ENCODE peak calls at places on chromosomes 5 and 9, in six cellular contexts. One of them, this sample, is unnamed.

GRCh38 chr5:52838306-52839015 is 50.7 kb downstream of the ITGA1 start:
- DNase-seq in Peyer's patch: no peak
- DNase-seq in ovary: no peak
- DNase-seq in BE2C: no peak
- DNase-seq in tibial nerve: no peak
- DNase-seq in esophagus squamous epithelium: no peak
- DNase-seq in this sample: no peak

GRCh38 chr9:134422301-134422700 is 96.0 kb downstream of the RXRA start:
- DNase-seq in Peyer's patch: peak
- DNase-seq in esophagus squamous epithelium: no peak
- DNase-seq in ovary: peak
- DNase-seq in BE2C: no peak
- DNase-seq in tibial nerve: no peak
- DNase-seq in this sample: no peak

GRCh38 chr5:8686707-8687106 is 817.8 kb downstream of the MTRR start:
- DNase-seq in BE2C: no peak
- DNase-seq in ovary: no peak
- DNase-seq in Peyer's patch: no peak
- DNase-seq in esophagus squamous epithelium: no peak
- DNase-seq in tibial nerve: no peak
- DNase-seq in this sample: no peak

GRCh38 chr9:37617837-37618236 is 25.4 kb upstream of the TOMM5 start:
- DNase-seq in Peyer's patch: no peak
- DNase-seq in ovary: no peak
- DNase-seq in tibial nerve: no peak
- DNase-seq in esophagus squamous epithelium: no peak
- DNase-seq in BE2C: no peak
- DNase-seq in this sample: no peak

GRCh38 chr5:113025596-113025995 is 49.0 kb downstream of the DCP2 start:
- DNase-seq in BE2C: no peak
- DNase-seq in tibial nerve: no peak
- DNase-seq in Peyer's patch: no peak
- DNase-seq in ovary: no peak
- DNase-seq in esophagus squamous epithelium: no peak
- DNase-seq in this sample: no peak

GRCh38 chr9:93354451-93354850 is 97.0 kb upstream of the FAM120A start:
- DNase-seq in Peyer's patch: no peak
- DNase-seq in ovary: no peak
- DNase-seq in BE2C: no peak
- DNase-seq in esophagus squamous epithelium: no peak
- DNase-seq in tibial nerve: no peak
- DNase-seq in this sample: no peak

GRCh38 chr5:140108093-140109049 is 5.5 kb upstream of the PURA start:
- DNase-seq in BE2C: peak
- DNase-seq in Peyer's patch: peak
- DNase-seq in ovary: peak
- DNase-seq in esophagus squamous epithelium: no peak
- DNase-seq in tibial nerve: no peak
- DNase-seq in this sample: no peak

GRCh38 chr9:137311971-137312851 is 10.1 kb upstream of the NRARP start:
- DNase-seq in tibial nerve: no peak
- DNase-seq in BE2C: no peak
- DNase-seq in ovary: no peak
- DNase-seq in esophagus squamous epithelium: no peak
- DNase-seq in Peyer's patch: peak
- DNase-seq in this sample: no peak

GRCh38 chr5:956941-957729 is 51.5 kb upstream of the NKD2 start:
- DNase-seq in tibial nerve: no peak
- DNase-seq in ovary: no peak
- DNase-seq in esophagus squamous epithelium: no peak
- DNase-seq in BE2C: no peak
- DNase-seq in Peyer's patch: peak
- DNase-seq in this sample: peak

GRCh38 chr5:145161384-145161783 is 673.8 kb downstream of the PRELID2 start:
- DNase-seq in ovary: no peak
- DNase-seq in BE2C: no peak
- DNase-seq in Peyer's patch: no peak
- DNase-seq in esophagus squamous epithelium: no peak
- DNase-seq in tibial nerve: no peak
- DNase-seq in this sample: no peak

GRCh38 chr5:145160679-145161078 is 674.5 kb downstream of the PRELID2 start:
- DNase-seq in ovary: no peak
- DNase-seq in tibial nerve: no peak
- DNase-seq in BE2C: no peak
- DNase-seq in Peyer's patch: no peak
- DNase-seq in esophagus squamous epithelium: no peak
- DNase-seq in this sample: no peak

GRCh38 chr5:145162641-145163040 is 672.5 kb downstream of the PRELID2 start:
- DNase-seq in Peyer's patch: no peak
- DNase-seq in tibial nerve: no peak
- DNase-seq in BE2C: no peak
- DNase-seq in ovary: no peak
- DNase-seq in esophagus squamous epithelium: no peak
- DNase-seq in this sample: no peak

GRCh38 chr5:145157841-145158240 is 677.3 kb downstream of the PRELID2 start:
- DNase-seq in tibial nerve: no peak
- DNase-seq in BE2C: no peak
- DNase-seq in Peyer's patch: no peak
- DNase-seq in ovary: no peak
- DNase-seq in esophagus squamous epithelium: no peak
- DNase-seq in this sample: no peak

GRCh38 chr5:145158654-145159199 is 676.4 kb downstream of the PRELID2 start:
- DNase-seq in tibial nerve: no peak
- DNase-seq in ovary: no peak
- DNase-seq in BE2C: no peak
- DNase-seq in Peyer's patch: no peak
- DNase-seq in esophagus squamous epithelium: no peak
- DNase-seq in this sample: no peak
- H3K4me3 ChIP-seq in tibial nerve: no peak
- H3K4me3 ChIP-seq in ovary: no peak
- H3K4me3 ChIP-seq in BE2C: no peak
- H3K4me3 ChIP-seq in Peyer's patch: no peak
- H3K4me3 ChIP-seq in esophagus squamous epithelium: no peak
- H3K4me3 ChIP-seq in this sample: no peak

DNA sequence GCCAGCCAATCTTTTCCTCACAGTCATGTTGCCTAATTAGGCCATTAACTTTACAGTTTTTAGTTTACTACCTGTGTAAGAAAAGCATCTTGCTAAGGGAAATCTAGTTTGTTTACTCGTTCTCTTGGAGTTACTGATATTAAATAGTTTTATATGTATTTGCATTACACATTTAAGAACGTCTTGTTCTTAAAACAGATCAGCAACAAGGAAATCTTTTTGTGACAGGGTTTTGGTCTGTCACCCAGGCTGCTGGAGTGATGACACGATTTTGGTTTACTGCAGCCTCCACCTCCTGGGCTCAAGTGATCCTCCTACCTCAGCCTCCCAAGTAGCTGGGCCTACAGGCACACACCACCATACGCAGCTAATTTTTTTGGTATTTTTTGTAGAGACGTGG is 29.2 kb upstream of the MSH3 start:
- DNase-seq in esophagus squamous epithelium: no peak
- DNase-seq in BE2C: no peak
- DNase-seq in ovary: no peak
- DNase-seq in tibial nerve: no peak
- DNase-seq in Peyer's patch: no peak
- DNase-seq in this sample: no peak
- H3K4me3 ChIP-seq in esophagus squamous epithelium: no peak
- H3K4me3 ChIP-seq in BE2C: no peak
- H3K4me3 ChIP-seq in ovary: no peak
- H3K4me3 ChIP-seq in tibial nerve: no peak
- H3K4me3 ChIP-seq in Peyer's patch: no peak
- H3K4me3 ChIP-seq in this sample: no peak

GRCh38 chr5:160159991-160160826 is 41.0 kb upstream of the PWWP2A start:
- DNase-seq in tibial nerve: no peak
- DNase-seq in esophagus squamous epithelium: no peak
- DNase-seq in ovary: no peak
- DNase-seq in BE2C: no peak
- DNase-seq in Peyer's patch: no peak
- DNase-seq in this sample: no peak
- H3K4me3 ChIP-seq in tibial nerve: no peak
- H3K4me3 ChIP-seq in esophagus squamous epithelium: no peak
- H3K4me3 ChIP-seq in ovary: no peak
- H3K4me3 ChIP-seq in BE2C: no peak
- H3K4me3 ChIP-seq in Peyer's patch: no peak
- H3K4me3 ChIP-seq in this sample: no peak

GRCh38 chr5:14438195-14438606 is 143.4 kb upstream of the OTULINL start:
- DNase-seq in Peyer's patch: no peak
- DNase-seq in esophagus squamous epithelium: no peak
- DNase-seq in ovary: no peak
- DNase-seq in tibial nerve: no peak
- DNase-seq in BE2C: no peak
- DNase-seq in this sample: no peak

GRCh38 chr5:14440598-14441401 is 140.8 kb upstream of the OTULINL start:
- DNase-seq in BE2C: peak
- DNase-seq in ovary: peak
- DNase-seq in Peyer's patch: no peak
- DNase-seq in tibial nerve: peak
- DNase-seq in esophagus squamous epithelium: no peak
- DNase-seq in this sample: no peak

GRCh38 chr5:14440223-14440597 is 141.4 kb upstream of the OTULINL start:
- DNase-seq in esophagus squamous epithelium: no peak
- DNase-seq in BE2C: no peak
- DNase-seq in ovary: no peak
- DNase-seq in tibial nerve: no peak
- DNase-seq in Peyer's patch: no peak
- DNase-seq in this sample: no peak

GRCh38 chr5:14436801-14437542 is 144.6 kb upstream of the OTULINL start:
- DNase-seq in tibial nerve: no peak
- DNase-seq in Peyer's patch: no peak
- DNase-seq in BE2C: no peak
- DNase-seq in ovary: no peak
- DNase-seq in esophagus squamous epithelium: no peak
- DNase-seq in this sample: no peak

GRCh38 chr5:14439087-14439841 is 142.3 kb upstream of the OTULINL start:
- DNase-seq in BE2C: no peak
- DNase-seq in esophagus squamous epithelium: no peak
- DNase-seq in Peyer's patch: no peak
- DNase-seq in ovary: no peak
- DNase-seq in tibial nerve: no peak
- DNase-seq in this sample: no peak
- H3K4me3 ChIP-seq in BE2C: no peak
- H3K4me3 ChIP-seq in esophagus squamous epithelium: no peak
- H3K4me3 ChIP-seq in Peyer's patch: no peak
- H3K4me3 ChIP-seq in ovary: no peak
- H3K4me3 ChIP-seq in tibial nerve: peak
- H3K4me3 ChIP-seq in this sample: no peak

GRCh38 chr9:6443661-6444060 is 30.7 kb downstream of the UHRF2 start:
- DNase-seq in Peyer's patch: no peak
- DNase-seq in esophagus squamous epithelium: no peak
- DNase-seq in BE2C: no peak
- DNase-seq in tibial nerve: no peak
- DNase-seq in ovary: no peak
- DNase-seq in this sample: no peak
- H3K4me3 ChIP-seq in Peyer's patch: no peak
- H3K4me3 ChIP-seq in esophagus squamous epithelium: no peak
- H3K4me3 ChIP-seq in BE2C: no peak
- H3K4me3 ChIP-seq in tibial nerve: no peak
- H3K4me3 ChIP-seq in ovary: no peak
- H3K4me3 ChIP-seq in this sample: no peak

GRCh38 chr5:150644058-150644457 is 3.6 kb downstream of the SYNPO start:
- DNase-seq in BE2C: no peak
- DNase-seq in esophagus squamous epithelium: no peak
- DNase-seq in tibial nerve: no peak
- DNase-seq in ovary: no peak
- DNase-seq in Peyer's patch: peak
- DNase-seq in this sample: no peak

GRCh38 chr5:150641006-150641570 is 628 bp downstream of the SYNPO start:
- DNase-seq in tibial nerve: peak
- DNase-seq in ovary: peak
- DNase-seq in BE2C: peak
- DNase-seq in esophagus squamous epithelium: no peak
- DNase-seq in Peyer's patch: no peak
- DNase-seq in this sample: no peak

GRCh38 chr5:150641826-150642566 is 1.5 kb downstream of the SYNPO start:
- DNase-seq in Peyer's patch: no peak
- DNase-seq in esophagus squamous epithelium: no peak
- DNase-seq in tibial nerve: no peak
- DNase-seq in BE2C: no peak
- DNase-seq in ovary: no peak
- DNase-seq in this sample: no peak

GRCh38 chr5:150642991-150643710 is 2.7 kb downstream of the SYNPO start:
- DNase-seq in esophagus squamous epithelium: no peak
- DNase-seq in BE2C: no peak
- DNase-seq in Peyer's patch: no peak
- DNase-seq in tibial nerve: no peak
- DNase-seq in ovary: no peak
- DNase-seq in this sample: no peak

DNA sequence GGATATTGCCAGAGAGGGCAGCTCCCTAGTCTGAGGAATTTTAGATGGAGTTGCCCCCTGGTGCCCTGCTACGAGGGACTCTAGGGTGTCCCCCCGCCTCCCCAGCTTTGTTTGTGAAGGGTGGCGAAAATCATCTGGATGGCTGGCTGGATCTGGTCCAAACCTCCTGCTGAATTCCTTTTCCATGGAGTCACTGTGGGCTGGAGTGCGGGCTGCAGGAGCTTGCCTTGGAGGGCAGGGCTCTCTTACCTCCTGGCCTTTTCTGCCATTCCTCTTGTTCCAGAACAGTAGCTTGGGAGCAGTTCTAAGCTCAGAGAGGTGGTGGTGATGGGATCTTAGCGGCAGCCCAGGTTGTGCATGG is 2.1 kb downstream of the SYNPO start:
- DNase-seq in ovary: peak
- DNase-seq in esophagus squamous epithelium: no peak
- DNase-seq in BE2C: peak
- DNase-seq in Peyer's patch: no peak
- DNase-seq in tibial nerve: peak
- DNase-seq in this sample: no peak
- H3K4me3 ChIP-seq in ovary: no peak
- H3K4me3 ChIP-seq in esophagus squamous epithelium: no peak
- H3K4me3 ChIP-seq in BE2C: no peak
- H3K4me3 ChIP-seq in Peyer's patch: no peak
- H3K4me3 ChIP-seq in tibial nerve: peak
- H3K4me3 ChIP-seq in this sample: no peak

DNA sequence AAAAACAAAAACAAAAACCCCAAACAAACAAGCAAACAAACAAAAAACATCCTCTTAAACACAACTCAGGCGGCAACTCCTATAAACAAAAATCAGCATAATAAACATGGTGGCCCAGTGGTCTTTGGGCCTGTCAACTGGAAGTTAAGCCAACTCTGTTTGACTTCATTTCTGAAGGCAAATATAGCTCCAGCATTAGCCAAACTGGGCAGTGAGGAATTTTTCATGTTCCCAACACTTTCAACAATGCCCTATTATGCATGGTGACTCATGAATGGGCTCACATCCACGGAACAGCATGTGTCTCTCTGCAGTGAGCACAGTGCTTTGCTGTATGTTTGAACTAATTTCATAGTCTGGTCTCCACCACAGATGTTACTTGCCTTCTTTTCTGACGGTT is 143.9 kb upstream of the STC2 start:
- DNase-seq in ovary: peak
- DNase-seq in BE2C: no peak
- DNase-seq in esophagus squamous epithelium: no peak
- DNase-seq in tibial nerve: peak
- DNase-seq in Peyer's patch: no peak
- DNase-seq in this sample: no peak
- H3K4me3 ChIP-seq in ovary: no peak
- H3K4me3 ChIP-seq in BE2C: no peak
- H3K4me3 ChIP-seq in esophagus squamous epithelium: no peak
- H3K4me3 ChIP-seq in tibial nerve: no peak
- H3K4me3 ChIP-seq in Peyer's patch: no peak
- H3K4me3 ChIP-seq in this sample: no peak

GRCh38 chr9:91946196-91946595 is 3.8 kb downstream of the ROR2 start:
- DNase-seq in ovary: no peak
- DNase-seq in Peyer's patch: no peak
- DNase-seq in tibial nerve: no peak
- DNase-seq in BE2C: no peak
- DNase-seq in esophagus squamous epithelium: no peak
- DNase-seq in this sample: no peak
- H3K4me3 ChIP-seq in ovary: no peak
- H3K4me3 ChIP-seq in Peyer's patch: no peak
- H3K4me3 ChIP-seq in tibial nerve: no peak
- H3K4me3 ChIP-seq in BE2C: no peak
- H3K4me3 ChIP-seq in esophagus squamous epithelium: no peak
- H3K4me3 ChIP-seq in this sample: no peak

This sample was measured in Jurkat, Clone E6-1.